ENCODE peak calls at places on chromosomes 3 and 15, in nine cellular contexts. T is tibial artery; X is upper lobe of right lung; P is adipocyte; Y is esophagus squamous epithelium; M is stomach; O is fibroblast of lung; S is effector memory CD4-positive, alpha-beta T cell; J is sigmoid colon. W is an unnamed sample.

GRCh38 chr3:58132850-58133249 is 77.9 kb downstream of the DNASE1L3 start:
- DNase-seq in Y (no peak), J (no peak), O (no peak), X (no peak), M (no peak), S (no peak), P (no peak), T (no peak), W (no peak)

GRCh38 chr3:14371573-14372474 is 30.6 kb upstream of the SLC6A6 start:
- DNase-seq in T (peak; percentile 66), Y (peak; percentile 17), X (peak; percentile 94), S (no peak), O (peak; percentile 61), M (peak; percentile 89), P (peak; percentile 51), J (peak; percentile 76), W (peak; percentile 40)

GRCh38 chr15:28900041-28900891 is 14.5 kb downstream of the APBA2 start:
- DNase-seq in S (no peak), T (no peak), Y (no peak), X (peak; percentile 48), O (no peak), M (no peak), P (no peak), J (no peak), W (no peak)

GRCh38 chr3:73697020-73697419 is 72.3 kb upstream of the PDZRN3 start:
- DNase-seq in Y (no peak), O (no peak), X (no peak), J (no peak), T (no peak), P (no peak), S (no peak), M (no peak), W (no peak)

GRCh38 chr3:8617921-8618320 is 26.7 kb downstream of the SSUH2 start:
- DNase-seq in M (peak; percentile 9), T (no peak), S (no peak), P (no peak), Y (no peak), J (peak; percentile 43), X (no peak), O (no peak), W (no peak)

GRCh38 chr3:65402597-65402996 is 636.1 kb downstream of the MAGI1 start:
- DNase-seq in M (no peak), J (peak; percentile 91), Y (no peak), T (peak; percentile 24), S (no peak), O (peak; percentile 82), X (no peak), P (peak; percentile 86), W (peak; percentile 98)

GRCh38 chr15:65519781-65520299 is 2.4 kb upstream of the DPP8 start:
- DNase-seq in J (no peak), T (no peak), M (no peak), P (no peak), Y (no peak), O (no peak), S (no peak), X (no peak), W (no peak)

GRCh38 chr15:75578206-75578947 is 738 bp downstream of the PTPN9 start:
- DNase-seq in T (no peak), O (peak; percentile 22), J (no peak), X (peak; percentile 74), Y (no peak), M (peak; percentile 44), P (peak; percentile 73), S (no peak), W (no peak)

GRCh38 chr3:48431224-48432029 is 1.5 kb upstream of the PLXNB1 start:
- DNase-seq in T (peak; percentile 18), Y (no peak), O (no peak), J (peak; percentile 58), X (no peak), P (no peak), M (no peak), S (no peak), W (no peak)

GRCh38 chr3:48432411-48433371 is 2.8 kb upstream of the PLXNB1 start:
- DNase-seq in M (no peak), O (peak; percentile 10), J (peak; percentile 59), X (no peak), S (no peak), Y (no peak), T (peak; percentile 18), P (no peak), W (no peak)

GRCh38 chr3:48428863-48429415 is 947 bp downstream of the PLXNB1 start:
- DNase-seq in T (peak; percentile 71), J (peak; percentile 79), Y (no peak), S (peak; percentile 17), M (peak; percentile 40), P (peak; percentile 73), O (peak; percentile 31), X (peak; percentile 76), W (peak; percentile 63)

GRCh38 chr3:48429416-48430358 is at the start of gene PLXNB1:
- DNase-seq in S (peak; percentile 62), M (peak; percentile 81), P (peak; percentile 70), Y (peak; percentile 24), X (peak; percentile 93), O (peak; percentile 78), J (peak; percentile 95), T (peak; percentile 91), W (peak; percentile 51)

DNA sequence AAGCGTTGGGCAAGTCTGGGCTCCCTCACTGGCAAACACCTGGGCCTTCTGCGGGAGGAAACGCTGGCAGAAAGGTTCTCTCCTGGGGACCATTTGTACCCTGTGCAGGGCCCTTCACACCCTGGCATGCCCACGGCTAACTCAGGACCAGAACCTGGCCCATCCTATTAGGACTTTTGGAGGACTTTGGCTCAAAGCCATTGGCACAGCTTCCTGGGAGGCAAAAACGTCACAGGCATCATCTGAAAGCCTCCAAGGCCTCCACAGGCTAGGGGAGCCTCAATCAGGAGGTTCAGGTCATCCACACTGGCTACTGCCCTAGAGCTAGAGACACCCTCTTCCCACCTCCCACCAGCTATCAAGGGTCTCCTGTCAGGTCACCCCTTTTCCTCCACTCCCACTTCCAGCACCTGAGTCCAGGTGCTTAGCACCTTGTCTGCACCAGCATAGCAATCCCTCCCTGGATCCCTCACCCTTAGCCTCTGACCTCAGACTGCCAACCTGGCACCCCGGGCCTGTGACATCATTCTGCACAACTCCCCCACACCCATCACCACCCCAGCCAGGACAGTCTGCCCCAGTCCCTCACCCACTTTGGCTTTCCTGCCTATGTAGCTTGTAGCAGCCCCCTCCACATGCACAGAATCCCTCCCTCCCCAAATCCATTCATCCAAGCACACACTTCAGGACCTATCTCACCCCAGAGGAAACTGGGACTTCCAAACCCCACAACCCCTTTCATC is 644 bp upstream of the PLXNB1 start:
- DNase-seq in T (no peak), S (no peak), J (peak; percentile 81), M (no peak), O (peak; percentile 21), X (peak; percentile 48), Y (no peak), P (no peak), W (no peak)
- H3K4me3 ChIP-seq in T (peak overlapping the region; percentile 87), S (no peak overlapping the region), J (peak overlapping the region; percentile 87), M (peak overlapping the region; percentile 84), O (peak overlapping the region; percentile 55), X (peak overlapping the region; percentile 78), Y (peak overlapping the region; percentile 90), P (peak overlapping the region; percentile 82), W (peak overlapping the region; percentile 66)

GRCh38 chr3:55431041-55431440 is 56.1 kb downstream of the WNT5A start:
- DNase-seq in J (no peak), T (no peak), S (no peak), M (no peak), X (no peak), P (no peak), Y (no peak), O (no peak), W (no peak)

GRCh38 chr3:55423888-55424287 is 63.2 kb downstream of the WNT5A start:
- DNase-seq in Y (no peak), O (no peak), X (no peak), M (no peak), P (no peak), S (no peak), T (no peak), J (no peak), W (no peak)

GRCh38 chr3:55426486-55426885 is 60.6 kb downstream of the WNT5A start:
- DNase-seq in J (no peak), T (no peak), P (no peak), Y (no peak), M (no peak), S (no peak), X (no peak), O (no peak), W (no peak)

GRCh38 chr3:55427739-55428138 is 59.4 kb downstream of the WNT5A start:
- DNase-seq in P (no peak), J (no peak), X (no peak), Y (no peak), M (no peak), O (no peak), S (no peak), T (no peak), W (no peak)
- H3K4me3 ChIP-seq in P (no peak overlapping the region), J (no peak overlapping the region), X (no peak overlapping the region), Y (no peak overlapping the region), M (no peak overlapping the region), O (no peak overlapping the region), S (no peak overlapping the region), T (no peak overlapping the region), W (no peak overlapping the region)

GRCh38 chr15:76942331-76942730 is 10.8 kb downstream of the RCN2 start:
- DNase-seq in Y (no peak), T (no peak), S (no peak), O (no peak), M (no peak), P (no peak), J (no peak), X (no peak), W (no peak)

GRCh38 chr15:76936671-76937070 is 5.1 kb downstream of the RCN2 start:
- DNase-seq in T (no peak), X (no peak), J (no peak), S (no peak), Y (no peak), M (no peak), P (no peak), O (peak; percentile 11), W (no peak)

GRCh38 chr15:76939715-76940114 is 8.2 kb downstream of the RCN2 start:
- DNase-seq in O (peak; percentile 45), Y (no peak), T (no peak), P (peak; percentile 29), J (no peak), M (no peak), S (no peak), X (no peak), W (no peak)

GRCh38 chr15:76935620-76936019 is 4.1 kb downstream of the RCN2 start:
- DNase-seq in J (no peak), X (no peak), T (no peak), P (no peak), M (no peak), Y (no peak), O (no peak), S (no peak), W (no peak)

DNA sequence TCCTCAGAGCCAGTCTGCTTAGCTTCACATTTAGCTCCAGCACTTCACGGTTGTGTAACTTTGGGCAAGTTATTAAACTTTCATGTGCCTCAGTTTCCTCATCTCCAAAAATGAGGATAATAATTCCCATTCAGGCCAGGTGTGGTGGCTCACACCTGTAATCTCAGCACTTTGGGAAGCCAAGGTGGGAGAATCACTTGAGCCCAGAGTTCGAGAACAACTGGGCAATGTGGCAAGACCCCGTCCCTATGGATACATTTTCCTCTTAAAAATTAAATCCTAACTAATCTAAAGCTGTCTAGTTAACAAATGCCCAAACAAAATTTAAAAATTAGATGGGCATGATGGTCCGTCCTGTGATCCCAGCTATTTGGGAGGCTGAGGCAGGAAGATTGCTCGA is 7.2 kb downstream of the RCN2 start:
- DNase-seq in Y (no peak), M (no peak), P (no peak), T (no peak), O (no peak), S (no peak), J (no peak), X (no peak), W (no peak)
- H3K4me3 ChIP-seq in Y (no peak overlapping the region), M (no peak overlapping the region), P (no peak overlapping the region), T (no peak overlapping the region), O (no peak overlapping the region), S (no peak overlapping the region), J (no peak overlapping the region), X (no peak overlapping the region), W (no peak overlapping the region)

DNA sequence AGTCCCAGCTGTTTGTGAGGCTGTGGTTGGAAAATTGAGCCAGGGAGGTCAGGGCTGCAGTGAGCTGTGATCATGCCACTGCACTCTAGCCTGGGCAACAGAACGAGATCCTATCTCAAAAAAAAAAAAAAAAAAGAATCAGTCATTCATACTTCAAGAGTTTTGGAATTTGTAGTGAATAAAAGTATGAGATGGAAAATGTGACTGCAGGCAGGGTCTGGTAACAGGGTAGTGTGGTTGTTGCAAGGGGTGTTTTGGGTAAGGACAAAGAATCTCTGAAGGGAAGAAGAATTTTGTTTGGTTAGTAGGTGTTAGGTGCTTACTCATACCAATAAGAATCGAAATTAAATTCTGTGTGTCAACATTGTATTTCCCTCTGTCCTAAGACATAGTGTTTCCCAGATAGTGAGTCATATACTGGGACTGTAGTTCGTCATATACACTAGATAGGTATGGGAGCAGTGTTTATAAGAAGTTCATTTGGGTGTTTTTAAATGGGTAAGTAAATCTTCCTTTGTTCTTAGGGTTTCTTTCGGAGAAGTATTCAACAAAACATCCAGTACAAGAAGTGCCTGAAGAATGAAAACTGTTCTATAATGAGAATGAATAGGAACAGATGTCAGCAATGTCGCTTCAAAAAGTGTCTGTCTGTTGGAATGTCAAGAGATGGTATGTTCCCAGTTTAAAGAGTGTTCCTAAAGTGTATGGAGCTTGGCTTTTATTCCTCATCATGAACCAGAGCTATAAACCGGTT is 14.2 kb downstream of the NR1D2 start:
- DNase-seq in P (peak; percentile 76), M (no peak), T (no peak), X (no peak), Y (no peak), O (peak; percentile 88), S (no peak), J (no peak), W (peak; percentile 77)
- H3K4me3 ChIP-seq in P (no peak overlapping the region), M (no peak overlapping the region), T (no peak overlapping the region), X (no peak overlapping the region), Y (no peak overlapping the region), O (no peak overlapping the region), S (no peak overlapping the region), J (no peak overlapping the region), W (no peak overlapping the region)

W was measured in foreskin fibroblast.